ENCODE peak calls at places on chromosomes 16 and 17, in eight cellular contexts. J is NT2/D1; Z is stimulated activated CD4-positive, alpha-beta T cell treated with anti-CD3 and anti-CD28 coated beads, Interleukin-2, amount 100 ng/mL, for 48 hours; I is uterus; G is heart right ventricle; N is T-cell; O is brain pericyte; S is stimulated activated CD8-positive, alpha-beta memory T cell treated with anti-CD3 and anti-CD28 coated beads, Interleukin-7, amount 100 ng/mL, for 24 hours. W is an unnamed sample.
A peak's percentile ranks its signal among the peaks of the same experiment; 100 is the strongest.

GRCh38 chr16:57764341-57765159 is 29.0 kb downstream of the KATNB1 start:
- DNase-seq in J (peak; percentile 57), Z (peak; percentile 24), I (no peak), G (no peak), N (no peak), O (no peak), S (no peak), W (peak; percentile 94)

GRCh38 chr17:79159926-79160325 is 85.3 kb downstream of the ENGASE start:
- DNase-seq in J (no peak), Z (no peak), I (no peak), G (no peak), N (no peak), O (no peak), S (no peak), W (no peak)

GRCh38 chr17:35653619-35654361 is 66.7 kb downstream of the AP2B1 start:
- DNase-seq in J (no peak), Z (no peak), I (no peak), G (no peak), N (no peak), O (no peak), S (no peak), W (no peak)

GRCh38 chr17:59963738-59964454 is 644 bp downstream of the RNFT1 start:
- DNase-seq in J (no peak), Z (peak; percentile 39), I (peak; percentile 33), G (peak; percentile 29), N (no peak), O (peak; percentile 25), S (peak; percentile 14), W (peak; percentile 66)

GRCh38 chr17:37564252-37564651 is 45.0 kb downstream of the SYNRG start:
- DNase-seq in J (no peak), Z (no peak), I (no peak), G (no peak), N (no peak), O (no peak), S (no peak), W (no peak)

GRCh38 chr17:7217113-7217987 is 2.3 kb downstream of the DLG4 start:
- DNase-seq in J (no peak), Z (no peak), I (peak; percentile 68), G (peak; percentile 52), N (no peak), O (no peak), S (no peak), W (peak; percentile 93)

GRCh38 chr17:40501499-40501911 is at the start of gene TNS4:
- DNase-seq in J (no peak), Z (no peak), I (no peak), G (no peak), N (no peak), O (no peak), S (no peak), W (no peak)

GRCh38 chr17:58802188-58802587 is 46.5 kb downstream of the PPM1E start:
- DNase-seq in J (no peak), Z (no peak), I (no peak), G (no peak), N (no peak), O (no peak), S (no peak), W (no peak)

GRCh38 chr17:49471089-49471683 is 23.9 kb upstream of the NGFR start:
- DNase-seq in J (no peak), Z (no peak), I (peak; percentile 29), G (peak; percentile 46), N (no peak), O (no peak), S (no peak), W (no peak)

GRCh38 chr17:1005361-1005946 is 8.5 kb downstream of the TIMM22 start:
- DNase-seq in J (no peak), Z (no peak), I (peak; percentile 73), G (peak; percentile 72), N (no peak), O (no peak), S (no peak), W (peak; percentile 72)

GRCh38 chr17:2933606-2934005 is 129.8 kb downstream of the OR1D5 start:
- DNase-seq in J (no peak), Z (no peak), I (no peak), G (no peak), N (no peak), O (no peak), S (no peak), W (no peak)

GRCh38 chr16:30677931-30678585 is 19.8 kb downstream of the FBRS start:
- DNase-seq in J (peak; percentile 96), Z (no peak), I (no peak), G (no peak), N (no peak), O (no peak), S (no peak), W (no peak)

GRCh38 chr17:28716740-28717577 is 709 bp downstream of the RAB34 start:
- DNase-seq in J (no peak), Z (no peak), I (peak; percentile 58), G (peak; percentile 42), N (no peak), O (no peak), S (no peak), W (peak; percentile 43)

GRCh38 chr16:25157476-25157875 is 45.9 kb downstream of the LCMT1 start:
- DNase-seq in J (no peak), Z (no peak), I (no peak), G (no peak), N (no peak), O (no peak), S (no peak), W (no peak)

GRCh38 chr16:72821551-72821950 is 226.4 kb downstream of the ZFHX3 start:
- DNase-seq in J (no peak), Z (no peak), I (no peak), G (no peak), N (no peak), O (no peak), S (no peak), W (no peak)

GRCh38 chr16:15493416-15494181 is 59.2 kb downstream of the BMERB1 start:
- DNase-seq in J (no peak), Z (no peak), I (peak; percentile 63), G (no peak), N (no peak), O (no peak), S (no peak), W (no peak)

GRCh38 chr17:30256756-30257506 is 21.4 kb upstream of the SLC6A4 start:
- DNase-seq in J (no peak), Z (no peak), I (no peak), G (no peak), N (no peak), O (no peak), S (no peak), W (no peak)

GRCh38 chr16:1197237-1197866 is 27.7 kb downstream of the TPSG1 start:
- DNase-seq in J (no peak), Z (no peak), I (no peak), G (no peak), N (no peak), O (no peak), S (no peak), W (no peak)

GRCh38 chr17:17729620-17730249 is 48.5 kb downstream of the RAI1 start:
- DNase-seq in J (no peak), Z (no peak), I (no peak), G (no peak), N (peak; percentile 60), O (no peak), S (no peak), W (no peak)

GRCh38 chr17:31533546-31534155 is 142.2 kb downstream of the RAB11FIP4 start:
- DNase-seq in J (no peak), Z (peak; percentile 23), I (peak; percentile 40), G (no peak), N (no peak), O (no peak), S (no peak), W (peak; percentile 41)

GRCh38 chr17:1999557-2000251 is 25.4 kb downstream of the RTN4RL1 start:
- DNase-seq in J (no peak), Z (no peak), I (no peak), G (peak; percentile 62), N (no peak), O (peak; percentile 64), S (no peak), W (no peak)

GRCh38 chr17:77875051-77875780 is 83.3 kb upstream of the TNRC6C start:
- DNase-seq in J (no peak), Z (no peak), I (no peak), G (no peak), N (no peak), O (no peak), S (no peak), W (no peak)

GRCh38 chr17:44253021-44253420 is 14.9 kb downstream of the SLC4A1 start:
- DNase-seq in J (no peak), Z (no peak), I (no peak), G (no peak), N (no peak), O (no peak), S (no peak), W (no peak)

GRCh38 chr16:89565506-89566372 is 5.3 kb downstream of the RPL13 start:
- DNase-seq in J (peak; percentile 64), Z (peak; percentile 66), I (no peak), G (peak; percentile 58), N (no peak), O (no peak), S (no peak), W (peak; percentile 63)

GRCh38 chr17:14784997-14785696 is 480.0 kb downstream of the PMP22 start:
- DNase-seq in J (no peak), Z (no peak), I (no peak), G (no peak), N (peak; percentile 15), O (no peak), S (no peak), W (no peak)

GRCh38 chr17:80825471-80826345 is 165.9 kb upstream of the CHMP6 start:
- DNase-seq in J (no peak), Z (no peak), I (no peak), G (no peak), N (no peak), O (no peak), S (no peak), W (no peak)

GRCh38 chr17:58091024-58091567 is 7.9 kb downstream of the DYNLL2 start:
- DNase-seq in J (no peak), Z (no peak), I (no peak), G (no peak), N (no peak), O (no peak), S (no peak), W (no peak)

GRCh38 chr16:3266873-3267537 is 10.6 kb upstream of the MEFV start:
- DNase-seq in J (no peak), Z (no peak), I (no peak), G (no peak), N (no peak), O (no peak), S (no peak), W (peak; percentile 64)

GRCh38 chr16:70717817-70718216 is 32.0 kb upstream of the MTSS2 start:
- DNase-seq in J (no peak), Z (no peak), I (no peak), G (no peak), N (no peak), O (no peak), S (no peak), W (no peak)

GRCh38 chr16:85777583-85778310 is 21.6 kb downstream of the EMC8 start:
- DNase-seq in J (no peak), Z (no peak), I (no peak), G (no peak), N (no peak), O (no peak), S (no peak), W (no peak)

GRCh38 chr17:8264836-8265542 is 15.9 kb downstream of the PFAS start:
- DNase-seq in J (no peak), Z (no peak), I (no peak), G (no peak), N (no peak), O (no peak), S (no peak), W (no peak)

W was measured in A673.